ENCODE peak calls at places on chromosomes 11 and 22, in nine cellular contexts. C, G, U, I, J, N, W, R and Q are unnamed samples.

GRCh38 chr22:32106930-32107329 is 52.2 kb downstream of the C22orf42 start:
- DNase-seq in C (no peak), G (peak), U (peak), I (no peak), J (no peak), N (peak), W (peak), R (peak), Q (no peak)

GRCh38 chr22:39731881-39732555 is 161.5 kb downstream of the CACNA1I start:
- DNase-seq in C (no peak), G (no peak), U (no peak), I (no peak), J (no peak), N (no peak), W (no peak), R (no peak), Q (no peak)

GRCh38 chr22:26474687-26475086 is 8.9 kb downstream of the HPS4 start:
- DNase-seq in C (no peak), G (no peak), U (no peak), I (no peak), J (no peak), N (no peak), W (no peak), R (peak), Q (no peak)

GRCh38 chr11:104402812-104403521 is 239.0 kb upstream of the PDGFD start:
- DNase-seq in C (no peak), G (peak), U (no peak), I (no peak), J (no peak), N (peak), W (no peak), R (no peak), Q (no peak)

GRCh38 chr11:77039491-77040400 is 5.5 kb downstream of the B3GNT6 start:
- DNase-seq in C (peak), G (peak), U (peak), I (no peak), J (no peak), N (peak), W (peak), R (no peak), Q (no peak)

GRCh38 chr11:69640260-69640994 is 529 bp upstream of the CCND1 start:
- DNase-seq in C (peak), G (no peak), U (no peak), I (no peak), J (no peak), N (peak), W (no peak), R (peak), Q (peak)

GRCh38 chr11:693887-694562 is 997 bp downstream of the DEAF1 start:
- DNase-seq in C (no peak), G (no peak), U (no peak), I (no peak), J (no peak), N (no peak), W (no peak), R (peak), Q (no peak)

GRCh38 chr11:63756919-63757761 is 11.4 kb downstream of the ZFTA start:
- DNase-seq in C (no peak), G (no peak), U (no peak), I (no peak), J (no peak), N (no peak), W (no peak), R (no peak), Q (no peak)

GRCh38 chr11:69828971-69829344 is 9.7 kb upstream of the FGF3 start:
- DNase-seq in C (peak), G (no peak), U (no peak), I (no peak), J (no peak), N (no peak), W (no peak), R (peak), Q (no peak)

GRCh38 chr22:44353063-44353440 is 40.3 kb upstream of the SHISAL1 start:
- DNase-seq in C (peak), G (no peak), U (no peak), I (no peak), J (no peak), N (no peak), W (no peak), R (no peak), Q (peak)

GRCh38 chr11:117188620-117189081 is 10.1 kb downstream of the SIDT2 start:
- DNase-seq in C (no peak), G (no peak), U (no peak), I (no peak), J (no peak), N (no peak), W (no peak), R (no peak), Q (peak)

GRCh38 chr11:122578168-122578825 is 77.2 kb upstream of the UBASH3B start:
- DNase-seq in C (no peak), G (no peak), U (no peak), I (no peak), J (no peak), N (no peak), W (no peak), R (no peak), Q (no peak)

GRCh38 chr11:60124802-60125432 is 36.5 kb downstream of the MS4A2 start:
- DNase-seq in C (no peak), G (no peak), U (no peak), I (no peak), J (no peak), N (no peak), W (no peak), R (no peak), Q (no peak)

GRCh38 chr11:69823641-69824285 is 4.5 kb upstream of the FGF3 start:
- DNase-seq in C (no peak), G (no peak), U (no peak), I (no peak), J (no peak), N (no peak), W (no peak), R (peak), Q (no peak)

GRCh38 chr22:45585946-45586540 is 83.4 kb downstream of the FBLN1 start:
- DNase-seq in C (no peak), G (no peak), U (no peak), I (no peak), J (no peak), N (no peak), W (no peak), R (no peak), Q (no peak)

GRCh38 chr11:88175004-88175706 is at the start of gene RAB38:
- DNase-seq in C (peak), G (peak), U (peak), I (no peak), J (no peak), N (peak), W (no peak), R (no peak), Q (peak)

GRCh38 chr11:77371646-77372045 is 70.2 kb upstream of the GDPD4 start:
- DNase-seq in C (no peak), G (no peak), U (no peak), I (peak), J (no peak), N (no peak), W (no peak), R (no peak), Q (no peak)

GRCh38 chr11:75589933-75590332 is 27.9 kb downstream of the SERPINH1 start:
- DNase-seq in C (no peak), G (no peak), U (no peak), I (no peak), J (no peak), N (no peak), W (no peak), R (no peak), Q (no peak)

GRCh38 chr11:111035746-111036145 is 209.8 kb upstream of the POU2AF2 start:
- DNase-seq in C (no peak), G (no peak), U (no peak), I (no peak), J (no peak), N (no peak), W (no peak), R (no peak), Q (no peak)

GRCh38 chr11:131365601-131366000 is 4.8 kb upstream of the NTM start:
- DNase-seq in C (no peak), G (no peak), U (no peak), I (no peak), J (no peak), N (no peak), W (no peak), R (no peak), Q (no peak)

GRCh38 chr11:10139656-10140055 is 154.4 kb downstream of the SBF2 start:
- DNase-seq in C (no peak), G (no peak), U (peak), I (no peak), J (no peak), N (no peak), W (no peak), R (no peak), Q (no peak)

GRCh38 chr11:27124514-27125264 is 84.1 kb downstream of the BBOX1 start:
- DNase-seq in C (no peak), G (no peak), U (no peak), I (no peak), J (no peak), N (no peak), W (no peak), R (no peak), Q (no peak)

GRCh38 chr11:121591405-121592033 is 138.8 kb upstream of the SORL1-AS1 start:
- DNase-seq in C (no peak), G (peak), U (peak), I (peak), J (no peak), N (peak), W (peak), R (peak), Q (no peak)